ENCODE peak calls at places on chromosomes 12 and 14, in four cellular contexts. K is GM12878, D is Peyer's patch, G is IMR-90. V is an unnamed sample.

GRCh38 chr12:121391619-121392324 is 8.1 kb upstream of the RNF34 start:
- DNase-seq in K (peak; percentile 53), D (peak; percentile 55), G (peak; percentile 61), V (peak; percentile 56)

GRCh38 chr12:44509471-44509870 is 366.6 kb downstream of the NELL2 start:
- DNase-seq in K (no peak), D (no peak), G (no peak), V (no peak)

GRCh38 chr12:89980236-89980635 is 271.6 kb upstream of the ATP2B1 start:
- DNase-seq in K (no peak), D (no peak), G (peak; percentile 59), V (peak; percentile 72)

GRCh38 chr12:39235990-39236767 is 206.7 kb downstream of the KIF21A start:
- DNase-seq in K (no peak), D (no peak), G (no peak), V (peak; percentile 7)

GRCh38 chr12:138171-138897 is 71.8 kb downstream of the IQSEC3 start:
- DNase-seq in K (no peak), D (no peak), G (no peak), V (no peak)

GRCh38 chr14:59067135-59067894 is 121.2 kb upstream of the DAAM1 start:
- DNase-seq in K (no peak), D (peak; percentile 47), G (peak; percentile 17), V (peak; percentile 33)

GRCh38 chr14:89489796-89490506 is 72.9 kb upstream of the FOXN3 start:
- DNase-seq in K (no peak), D (no peak), G (peak; percentile 78), V (no peak)

GRCh38 chr12:3959799-3960560 is 86.8 kb upstream of the PARP11 start:
- DNase-seq in K (no peak), D (no peak), G (no peak), V (no peak)

GRCh38 chr14:104666981-104667380 is 22.4 kb upstream of the INF2 start:
- DNase-seq in K (no peak), D (no peak), G (no peak), V (no peak)

GRCh38 chr12:5655120-5655519 is 223.2 kb downstream of the NTF3 start:
- DNase-seq in K (no peak), D (no peak), G (no peak), V (no peak)

GRCh38 chr12:115583591-115583990 is 693.9 kb downstream of the MED13L start:
- DNase-seq in K (no peak), D (no peak), G (no peak), V (no peak)

GRCh38 chr12:11805043-11805442 is 155.6 kb downstream of the ETV6 start:
- DNase-seq in K (no peak), D (no peak), G (no peak), V (peak; percentile 66)
- TF ChIP-seq CTCF in K (no peak), D (no peak), G (no peak), V (no peak)

GRCh38 chr12:54125950-54126695 is 62.7 kb downstream of the SMUG1 start:
- DNase-seq in K (no peak), D (peak; percentile 57), G (no peak), V (no peak)
- TF ChIP-seq POLR2A in K (no peak), D (no peak), G (no peak), V (no peak)

GRCh38 chr12:112536367-112536730 is 117.6 kb downstream of the PTPN11 start:
- DNase-seq in K (no peak), D (no peak), G (no peak), V (no peak)

GRCh38 chr12:112535637-112536366 is 117.1 kb downstream of the PTPN11 start:
- DNase-seq in K (no peak), D (no peak), G (no peak), V (no peak)

GRCh38 chr12:112539221-112539620 is 120.5 kb downstream of the PTPN11 start:
- DNase-seq in K (no peak), D (no peak), G (no peak), V (no peak)

GRCh38 chr12:112538740-112539139 is 120.0 kb downstream of the PTPN11 start:
- DNase-seq in K (no peak), D (no peak), G (no peak), V (no peak)

DNA sequence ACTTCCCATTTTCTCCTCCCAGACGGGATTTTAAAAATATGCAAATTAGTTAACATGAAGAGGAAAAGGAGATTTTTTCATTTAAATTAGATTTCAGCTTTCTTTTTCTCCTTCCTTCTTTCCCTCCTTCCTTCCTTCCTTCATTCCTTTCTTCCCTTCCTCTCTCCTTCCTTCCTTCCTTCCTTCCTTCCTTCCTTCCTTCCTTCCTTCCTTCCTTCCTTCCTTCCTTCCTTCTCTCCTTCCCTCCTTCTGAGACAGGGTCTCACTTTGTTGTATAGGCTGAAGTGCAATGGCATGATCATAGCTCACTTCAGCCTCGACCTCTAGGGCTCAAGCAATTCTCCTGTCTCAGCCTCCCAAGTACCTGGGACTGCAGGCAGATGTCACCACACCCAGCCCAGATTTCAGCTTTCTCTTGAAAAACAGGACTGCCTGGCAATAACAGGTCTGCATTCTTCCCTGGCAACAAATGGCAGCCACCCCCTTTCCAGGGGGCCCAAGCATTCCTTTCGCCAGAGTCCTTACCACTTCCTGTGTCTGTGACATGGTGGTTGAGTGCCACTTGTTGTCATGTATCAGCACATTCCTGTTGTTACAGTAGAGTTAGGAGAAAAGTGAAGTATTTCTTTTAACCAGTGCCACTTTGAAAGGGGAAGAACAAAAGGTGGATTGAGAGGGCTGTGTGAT is 119.1 kb downstream of the PTPN11 start:
- DNase-seq in K (no peak), D (no peak), G (peak; percentile 12), V (peak; percentile 59)
- TF ChIP-seq CTCF in K (no peak), D (no peak), G (no peak), V (no peak)

GRCh38 chr14:66507722-66508546 is at the start of gene GPHN:
- DNase-seq in K (peak; percentile 95), D (peak; percentile 97), G (peak; percentile 97), V (peak; percentile 98)
- TF ChIP-seq POLR2A in K (peak; percentile 95), D (peak; percentile 65), G (no peak), V (peak; percentile 60)

V was measured in NB4.